ENCODE peak calls at places on chromosome 15, in eight cellular contexts. V is cardiac muscle cell; E is GM23338; J is right cardiac atrium; T is aorta; I is transverse colon; F is neuronal stem cell; S is CD8-positive, alpha-beta memory T cell. Z is an unnamed sample.
A peak's percentile ranks its signal among the peaks of the same experiment; 100 is the strongest.

GRCh38 chr15:88506628-88507027 is 39.1 kb downstream of the MRPS11 start:
- DNase-seq in V (no peak), E (no peak), J (no peak), T (no peak), I (no peak), F (no peak), S (no peak), Z (no peak)

GRCh38 chr15:83653639-83654378 is at the start of gene ADAMTSL3:
- DNase-seq in V (peak; percentile 78), E (peak; percentile 81), J (peak; percentile 96), T (peak; percentile 86), I (peak; percentile 66), F (peak; percentile 64), S (no peak), Z (peak; percentile 88)

GRCh38 chr15:90264649-90265048 is 823 bp upstream of the NGRN start:
- DNase-seq in V (no peak), E (no peak), J (no peak), T (no peak), I (peak; percentile 73), F (no peak), S (no peak), Z (no peak)

GRCh38 chr15:56772868-56773639 is 39.7 kb upstream of the ZNF280D start:
- DNase-seq in V (peak; percentile 43), E (peak; percentile 61), J (no peak), T (no peak), I (no peak), F (no peak), S (no peak), Z (no peak)

GRCh38 chr15:78455749-78456148 is 17.7 kb downstream of the IREB2 start:
- DNase-seq in V (no peak), E (no peak), J (no peak), T (no peak), I (no peak), F (no peak), S (no peak), Z (no peak)

GRCh38 chr15:81852826-81853225 is 193.0 kb downstream of the MEX3B start:
- DNase-seq in V (no peak), E (no peak), J (no peak), T (no peak), I (no peak), F (no peak), S (no peak), Z (no peak)

GRCh38 chr15:83365370-83365938 is 81.0 kb upstream of the BNC1 start:
- DNase-seq in V (peak; percentile 92), E (peak; percentile 76), J (peak; percentile 71), T (peak; percentile 56), I (peak; percentile 9), F (no peak), S (no peak), Z (peak; percentile 31)

GRCh38 chr15:33454996-33455395 is 144.2 kb downstream of the RYR3 start:
- DNase-seq in V (no peak), E (no peak), J (no peak), T (no peak), I (no peak), F (no peak), S (no peak), Z (no peak)

GRCh38 chr15:49424954-49425353 is 1.9 kb downstream of the FGF7 start:
- DNase-seq in V (no peak), E (no peak), J (no peak), T (no peak), I (no peak), F (no peak), S (no peak), Z (no peak)

GRCh38 chr15:94083467-94083991 is 147.8 kb upstream of the MCTP2 start:
- DNase-seq in V (peak; percentile 10), E (no peak), J (no peak), T (no peak), I (peak; percentile 19), F (no peak), S (no peak), Z (no peak)

GRCh38 chr15:44712108-44713005 is 1.0 kb downstream of the B2M start:
- DNase-seq in V (peak; percentile 92), E (no peak), J (peak; percentile 71), T (peak; percentile 83), I (peak; percentile 80), F (no peak), S (peak; percentile 81), Z (peak; percentile 42)

GRCh38 chr15:31325432-31325975 is 1.1 kb upstream of the KLF13 start:
- DNase-seq in V (no peak), E (peak; percentile 60), J (peak; percentile 94), T (peak; percentile 78), I (peak; percentile 77), F (no peak), S (peak; percentile 77), Z (peak; percentile 88)

GRCh38 chr15:75182187-75183131 is 19.2 kb upstream of the C15orf39 start:
- DNase-seq in V (no peak), E (peak; percentile 54), J (peak; percentile 42), T (no peak), I (peak; percentile 60), F (no peak), S (no peak), Z (no peak)

GRCh38 chr15:43912991-43913927 is 86.5 kb downstream of the WDR76 start:
- DNase-seq in V (peak; percentile 97), E (no peak), J (no peak), T (peak; percentile 59), I (no peak), F (no peak), S (no peak), Z (no peak)

GRCh38 chr15:85035980-85036379 is 54.3 kb downstream of the PDE8A start:
- DNase-seq in V (no peak), E (peak; percentile 5), J (no peak), T (no peak), I (no peak), F (no peak), S (no peak), Z (no peak)

GRCh38 chr15:51483520-51483919 is 139.1 kb downstream of the DMXL2 start:
- DNase-seq in V (no peak), E (no peak), J (peak; percentile 43), T (no peak), I (no peak), F (no peak), S (no peak), Z (no peak)
- H3K4me1 ChIP-seq in V (no peaks in the 10 kb centered on the region), E (no peaks in the 10 kb centered on the region), J (no peaks in the 10 kb centered on the region), T (no peaks in the 10 kb centered on the region), I (no peaks in the 10 kb centered on the region), F (no peaks in the 10 kb centered on the region), S (no peaks in the 10 kb centered on the region), Z (no peaks in the 10 kb centered on the region)

GRCh38 chr15:41779662-41780157 is 5.4 kb downstream of the MAPKBP1 start:
- DNase-seq in V (no peak), E (no peak), J (no peak), T (no peak), I (no peak), F (no peak), S (no peak), Z (no peak)

GRCh38 chr15:41778503-41778902 is 4.2 kb downstream of the MAPKBP1 start:
- DNase-seq in V (peak; percentile 39), E (no peak), J (no peak), T (no peak), I (no peak), F (no peak), S (no peak), Z (no peak)

GRCh38 chr15:41780727-41781126 is 6.4 kb downstream of the MAPKBP1 start:
- DNase-seq in V (no peak), E (no peak), J (no peak), T (no peak), I (no peak), F (no peak), S (no peak), Z (no peak)

GRCh38 chr15:41782486-41783271 is 8.4 kb downstream of the MAPKBP1 start:
- DNase-seq in V (no peak), E (no peak), J (no peak), T (no peak), I (no peak), F (no peak), S (no peak), Z (no peak)

DNA sequence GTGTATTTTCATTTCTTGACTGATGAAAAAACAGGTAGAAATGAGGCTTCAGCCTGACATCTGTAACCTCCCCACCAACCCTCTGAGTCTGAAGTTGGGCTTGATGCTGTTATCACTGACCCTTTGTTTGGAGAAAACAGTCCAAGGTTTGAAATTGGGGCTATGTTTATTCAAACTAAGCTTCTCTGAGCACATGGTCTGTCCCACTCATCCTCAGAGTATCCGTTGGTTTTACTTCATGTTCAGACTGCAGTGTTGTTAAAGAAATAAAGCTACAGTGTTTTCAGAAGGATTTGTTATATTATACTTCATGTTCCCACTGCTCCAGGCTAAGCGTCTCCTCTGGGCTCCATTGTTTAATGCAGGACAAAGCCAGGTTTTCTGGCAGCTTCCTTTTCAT is 6.0 kb downstream of the MAPKBP1 start:
- DNase-seq in V (no peak), E (no peak), J (no peak), T (no peak), I (no peak), F (no peak), S (no peak), Z (no peak)
- H3K4me1 ChIP-seq in V (peaks cover 70% of the 10 kb centered on the region), E (peaks cover 19% of the 10 kb centered on the region), J (peaks cover 8% of the 10 kb centered on the region), T (peaks cover 10% of the 10 kb centered on the region), I (peaks cover 29% of the 10 kb centered on the region), F (peaks cover 12% of the 10 kb centered on the region), S (peaks cover 38% of the 10 kb centered on the region), Z (peaks cover 51% of the 10 kb centered on the region)

GRCh38 chr15:98853593-98854420 is 153.8 kb downstream of the PGPEP1L start:
- DNase-seq in V (peak; percentile 41), E (peak; percentile 58), J (peak; percentile 48), T (no peak), I (peak; percentile 38), F (no peak), S (no peak), Z (no peak)

GRCh38 chr15:98855815-98856539 is 151.6 kb downstream of the PGPEP1L start:
- DNase-seq in V (no peak), E (no peak), J (peak; percentile 28), T (no peak), I (no peak), F (no peak), S (no peak), Z (no peak)

GRCh38 chr15:98853161-98853560 is 154.4 kb downstream of the PGPEP1L start:
- DNase-seq in V (peak; percentile 94), E (peak; percentile 80), J (peak; percentile 96), T (peak; percentile 93), I (peak; percentile 95), F (peak; percentile 79), S (peak; percentile 55), Z (peak; percentile 91)

GRCh38 chr15:98855067-98855814 is 152.4 kb downstream of the PGPEP1L start:
- DNase-seq in V (no peak), E (no peak), J (no peak), T (no peak), I (no peak), F (no peak), S (no peak), Z (no peak)

GRCh38 chr15:98854496-98854895 is 153.1 kb downstream of the PGPEP1L start:
- DNase-seq in V (no peak), E (no peak), J (peak; percentile 34), T (peak; percentile 62), I (no peak), F (no peak), S (no peak), Z (no peak)
- H3K4me1 ChIP-seq in V (peaks cover 19% of the 10 kb centered on the region), E (peaks cover 80% of the 10 kb centered on the region), J (peaks cover 21% of the 10 kb centered on the region), T (peaks cover 6% of the 10 kb centered on the region), I (peaks cover 35% of the 10 kb centered on the region), F (peaks cover 54% of the 10 kb centered on the region), S (peaks cover 32% of the 10 kb centered on the region), Z (peaks cover 87% of the 10 kb centered on the region)

DNA sequence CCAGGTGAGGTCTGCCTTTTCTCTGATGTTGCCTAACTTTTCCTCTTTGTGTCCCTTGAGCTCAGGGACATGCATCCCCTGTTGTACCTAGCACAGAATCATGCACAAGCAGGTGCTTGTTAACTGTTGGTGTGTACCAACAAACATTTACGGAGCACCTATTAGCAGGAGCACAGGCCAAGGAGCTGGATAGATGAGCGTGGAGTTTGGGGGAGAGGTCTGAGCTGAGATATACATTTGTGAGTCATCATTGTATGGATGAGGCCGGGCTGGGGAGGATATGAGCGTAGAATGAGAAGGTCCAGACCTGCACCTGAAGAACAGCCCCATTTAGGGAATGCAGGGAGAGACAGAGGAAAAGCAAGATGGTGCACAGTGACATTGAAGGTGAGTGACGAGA is 53.4 kb downstream of the SMAD3 start:
- DNase-seq in V (no peak), E (no peak), J (no peak), T (no peak), I (no peak), F (no peak), S (no peak), Z (no peak)
- H3K4me1 ChIP-seq in V (peaks cover 6% of the 10 kb centered on the region), E (peaks cover 9% of the 10 kb centered on the region), J (peaks cover 24% of the 10 kb centered on the region), T (peaks cover 17% of the 10 kb centered on the region), I (peaks cover 47% of the 10 kb centered on the region), F (peaks cover 12% of the 10 kb centered on the region), S (peaks cover 81% of the 10 kb centered on the region), Z (peaks cover 90% of the 10 kb centered on the region)